ENCODE peak calls at places on chromosomes 7 and 10, in ten cellular contexts. M is GM19239; B is stimulated activated CD4-positive, alpha-beta T cell treated with anti-CD3 and anti-CD28 coated beads, TNF-alpha, amount 100 ng/mL, for 4 hours; R is hypothalamus; X is GM10248; Q is NCI-H460; N is heart left ventricle; S is activated CD4-positive, alpha-beta T cell treated with anti-CD3 and anti-CD28 coated beads, Interleukin-2, amount 50 U/mL, for 24 hours; I is mesothelial cell of epicardium; K is esophagus squamous epithelium. A is an unnamed sample.
A peak's percentile ranks its signal among the peaks of the same experiment; 100 is the strongest.

GRCh38 chr7:36005286-36005685 is 147.8 kb upstream of the EEPD1 start:
- DNase-seq in M (no peak), B (no peak), R (no peak), X (no peak), Q (no peak), N (no peak), S (no peak), I (no peak), K (no peak), A (no peak)

GRCh38 chr7:1452205-1452604 is 7.1 kb downstream of the MICALL2 start:
- DNase-seq in M (no peak), B (no peak), R (no peak), X (no peak), Q (no peak), N (no peak), S (no peak), I (no peak), K (no peak), A (no peak)

GRCh38 chr10:69408318-69409175 is 8.2 kb downstream of the TACR2 start:
- DNase-seq in M (peak; percentile 93), B (peak; percentile 79), R (peak; percentile 84), X (peak; percentile 95), Q (peak; percentile 93), N (peak; percentile 97), S (peak; percentile 76), I (peak; percentile 95), K (peak; percentile 73), A (peak; percentile 95)

GRCh38 chr7:107890962-107891618 is at the start of gene DLD:
- DNase-seq in M (peak; percentile 86), B (peak; percentile 82), R (peak; percentile 94), X (peak; percentile 95), Q (peak; percentile 87), N (peak; percentile 97), S (peak; percentile 81), I (peak; percentile 93), K (peak; percentile 68), A (peak; percentile 98)

GRCh38 chr10:78277734-78278404 is 244.2 kb downstream of the RPS24 start:
- DNase-seq in M (no peak), B (no peak), R (peak; percentile 50), X (no peak), Q (no peak), N (peak; percentile 87), S (no peak), I (no peak), K (no peak), A (peak; percentile 62)

GRCh38 chr10:127314797-127315196 is 118.4 kb upstream of the INSYN2A start:
- DNase-seq in M (no peak), B (no peak), R (no peak), X (no peak), Q (no peak), N (no peak), S (no peak), I (no peak), K (no peak), A (no peak)

GRCh38 chr10:71613303-71613777 is 106.2 kb downstream of the C10orf105 start:
- DNase-seq in M (no peak), B (no peak), R (no peak), X (no peak), Q (no peak), N (no peak), S (no peak), I (no peak), K (no peak), A (peak; percentile 68)

GRCh38 chr7:4612939-4613841 is 68.9 kb upstream of the FOXK1 start:
- DNase-seq in M (no peak), B (no peak), R (no peak), X (no peak), Q (no peak), N (peak; percentile 44), S (no peak), I (no peak), K (no peak), A (peak; percentile 75)

GRCh38 chr7:128442346-128442745 is 13.3 kb upstream of the HILPDA start:
- DNase-seq in M (no peak), B (no peak), R (no peak), X (no peak), Q (no peak), N (no peak), S (no peak), I (no peak), K (no peak), A (no peak)

GRCh38 chr7:3034591-3035150 is 9.0 kb downstream of the CARD11 start:
- DNase-seq in M (no peak), B (no peak), R (no peak), X (no peak), Q (no peak), N (no peak), S (no peak), I (no peak), K (no peak), A (no peak)

GRCh38 chr10:88071814-88072380 is 208.5 kb downstream of the PTEN start:
- DNase-seq in M (no peak), B (no peak), R (no peak), X (no peak), Q (no peak), N (no peak), S (no peak), I (no peak), K (no peak), A (no peak)

GRCh38 chr10:117653170-117653515 is 110.6 kb downstream of the EMX2 start:
- DNase-seq in M (peak; percentile 54), B (no peak), R (no peak), X (peak; percentile 78), Q (peak; percentile 68), N (no peak), S (no peak), I (no peak), K (no peak), A (no peak)

GRCh38 chr7:151427705-151428392 is 12.1 kb downstream of the CRYGN start:
- DNase-seq in M (no peak), B (no peak), R (no peak), X (no peak), Q (no peak), N (no peak), S (no peak), I (no peak), K (no peak), A (no peak)

GRCh38 chr10:101780818-101781654 is 2.2 kb downstream of the NPM3 start:
- DNase-seq in M (peak; percentile 82), B (peak; percentile 58), R (peak; percentile 62), X (peak; percentile 86), Q (peak; percentile 64), N (peak; percentile 66), S (peak; percentile 52), I (peak; percentile 81), K (no peak), A (peak; percentile 59)

GRCh38 chr7:47405921-47406765 is 175.8 kb downstream of the TNS3 start:
- DNase-seq in M (no peak), B (no peak), R (peak; percentile 41), X (no peak), Q (no peak), N (peak; percentile 78), S (no peak), I (no peak), K (no peak), A (peak; percentile 77)

GRCh38 chr10:52334595-52334994 is 20.5 kb downstream of the DKK1 start:
- DNase-seq in M (no peak), B (no peak), R (no peak), X (no peak), Q (no peak), N (no peak), S (no peak), I (no peak), K (no peak), A (no peak)

GRCh38 chr10:80504897-80505465 is 32.7 kb upstream of the SH2D4B start:
- DNase-seq in M (no peak), B (no peak), R (no peak), X (no peak), Q (no peak), N (no peak), S (no peak), I (no peak), K (no peak), A (no peak)

GRCh38 chr7:46486264-46487206 is 565.5 kb upstream of the IGFBP3 start:
- DNase-seq in M (no peak), B (no peak), R (no peak), X (no peak), Q (peak; percentile 34), N (peak; percentile 57), S (no peak), I (no peak), K (no peak), A (peak; percentile 78)

GRCh38 chr10:4279649-4280048 is 494.6 kb upstream of the KLF6 start:
- DNase-seq in M (no peak), B (no peak), R (no peak), X (no peak), Q (no peak), N (no peak), S (no peak), I (no peak), K (no peak), A (no peak)

GRCh38 chr10:99859585-99859984 is 77.1 kb downstream of the ABCC2 start:
- DNase-seq in M (no peak), B (no peak), R (no peak), X (no peak), Q (no peak), N (no peak), S (no peak), I (no peak), K (no peak), A (no peak)

GRCh38 chr7:38070718-38071117 is 107.3 kb upstream of the STARD3NL start:
- DNase-seq in M (no peak), B (no peak), R (no peak), X (no peak), Q (no peak), N (no peak), S (no peak), I (no peak), K (no peak), A (no peak)

GRCh38 chr10:86817246-86817645 is 60.8 kb downstream of the BMPR1A start:
- DNase-seq in M (no peak), B (no peak), R (no peak), X (no peak), Q (no peak), N (no peak), S (no peak), I (no peak), K (no peak), A (no peak)

GRCh38 chr7:37408885-37409248 is 39.8 kb downstream of the ELMO1 start:
- DNase-seq in M (peak; percentile 16), B (no peak), R (no peak), X (peak; percentile 31), Q (no peak), N (no peak), S (no peak), I (no peak), K (no peak), A (no peak)

GRCh38 chr10:114525368-114525949 is 121.2 kb upstream of the AFAP1L2 start:
- DNase-seq in M (no peak), B (no peak), R (no peak), X (no peak), Q (peak; percentile 59), N (no peak), S (no peak), I (no peak), K (no peak), A (no peak)

GRCh38 chr10:103636996-103637395 is 143.5 kb downstream of the NEURL1 start:
- DNase-seq in M (no peak), B (no peak), R (no peak), X (no peak), Q (no peak), N (no peak), S (no peak), I (no peak), K (no peak), A (no peak)

GRCh38 chr7:8455426-8455825 is 22.0 kb downstream of the NXPH1 start:
- DNase-seq in M (no peak), B (no peak), R (no peak), X (no peak), Q (no peak), N (no peak), S (no peak), I (no peak), K (no peak), A (no peak)

GRCh38 chr10:88473989-88474883 is 108.9 kb downstream of the RNLS start:
- DNase-seq in M (no peak), B (no peak), R (no peak), X (no peak), Q (no peak), N (no peak), S (no peak), I (no peak), K (no peak), A (no peak)

GRCh38 chr10:6988654-6989053 is 408.6 kb upstream of the PRKCQ start:
- DNase-seq in M (no peak), B (no peak), R (no peak), X (no peak), Q (no peak), N (no peak), S (no peak), I (no peak), K (no peak), A (no peak)

A was measured in right atrium auricular region.